ENCODE peak calls at places on chromosomes 16 and 17, in eight cellular contexts. One of them, this sample, is unnamed.

GRCh38 chr17:41615454-41615853 is 2.9 kb upstream of the KRT16 start:
- DNase-seq in epithelial cell of proximal tubule: no peak
- DNase-seq in transverse colon: no peak
- DNase-seq in A549: no peak
- DNase-seq in NCI-H2081: no peak
- DNase-seq in HT1080: no peak
- DNase-seq in HFF-Myc: no peak
- DNase-seq in cardiac fibroblast: no peak
- DNase-seq in this sample: no peak

GRCh38 chr17:19740933-19741332 is 7.2 kb downstream of the ALDH3A1 start:
- DNase-seq in NCI-H2081: no peak
- DNase-seq in transverse colon: no peak
- DNase-seq in HT1080: no peak
- DNase-seq in A549: no peak
- DNase-seq in epithelial cell of proximal tubule: no peak
- DNase-seq in HFF-Myc: no peak
- DNase-seq in cardiac fibroblast: no peak
- DNase-seq in this sample: no peak

GRCh38 chr16:24635900-24636610 is 93.4 kb upstream of the TNRC6A start:
- DNase-seq in HT1080: peak; percentile 88
- DNase-seq in epithelial cell of proximal tubule: peak; percentile 95
- DNase-seq in HFF-Myc: peak; percentile 92
- DNase-seq in cardiac fibroblast: peak; percentile 98
- DNase-seq in NCI-H2081: no peak
- DNase-seq in A549: peak; percentile 84
- DNase-seq in transverse colon: peak; percentile 66
- DNase-seq in this sample: peak; percentile 61

GRCh38 chr17:65277576-65277975 is 140.4 kb downstream of the RGS9 start:
- DNase-seq in transverse colon: no peak
- DNase-seq in epithelial cell of proximal tubule: no peak
- DNase-seq in A549: no peak
- DNase-seq in cardiac fibroblast: peak; percentile 50
- DNase-seq in HT1080: no peak
- DNase-seq in NCI-H2081: no peak
- DNase-seq in HFF-Myc: no peak
- DNase-seq in this sample: peak; percentile 11

GRCh38 chr16:21033707-21034106 is 116.9 kb downstream of the DNAH3 start:
- DNase-seq in NCI-H2081: no peak
- DNase-seq in transverse colon: no peak
- DNase-seq in cardiac fibroblast: no peak
- DNase-seq in HFF-Myc: no peak
- DNase-seq in A549: no peak
- DNase-seq in epithelial cell of proximal tubule: no peak
- DNase-seq in HT1080: no peak
- DNase-seq in this sample: no peak

GRCh38 chr16:9138731-9139501 is 47.5 kb downstream of the HAPSTR1 start:
- DNase-seq in epithelial cell of proximal tubule: no peak
- DNase-seq in A549: peak; percentile 41
- DNase-seq in NCI-H2081: peak; percentile 31
- DNase-seq in HT1080: no peak
- DNase-seq in HFF-Myc: no peak
- DNase-seq in transverse colon: peak; percentile 68
- DNase-seq in cardiac fibroblast: peak; percentile 70
- DNase-seq in this sample: peak; percentile 72

GRCh38 chr16:68233085-68233834 is 2.7 kb downstream of the ESRP2 start:
- DNase-seq in epithelial cell of proximal tubule: no peak
- DNase-seq in A549: no peak
- DNase-seq in HT1080: no peak
- DNase-seq in HFF-Myc: no peak
- DNase-seq in NCI-H2081: no peak
- DNase-seq in transverse colon: no peak
- DNase-seq in cardiac fibroblast: no peak
- DNase-seq in this sample: no peak

GRCh38 chr16:67995423-67995822 is 3.9 kb downstream of the DPEP2 start:
- DNase-seq in HT1080: no peak
- DNase-seq in HFF-Myc: no peak
- DNase-seq in NCI-H2081: no peak
- DNase-seq in epithelial cell of proximal tubule: no peak
- DNase-seq in cardiac fibroblast: no peak
- DNase-seq in transverse colon: no peak
- DNase-seq in A549: no peak
- DNase-seq in this sample: no peak

GRCh38 chr17:40886090-40886489 is 1.0 kb upstream of the KRT20 start:
- DNase-seq in NCI-H2081: no peak
- DNase-seq in A549: no peak
- DNase-seq in cardiac fibroblast: no peak
- DNase-seq in HFF-Myc: peak; percentile 10
- DNase-seq in transverse colon: no peak
- DNase-seq in epithelial cell of proximal tubule: no peak
- DNase-seq in HT1080: peak; percentile 45
- DNase-seq in this sample: no peak

GRCh38 chr16:4597174-4597573 is 17.5 kb downstream of the UBALD1 start:
- DNase-seq in transverse colon: no peak
- DNase-seq in cardiac fibroblast: no peak
- DNase-seq in NCI-H2081: no peak
- DNase-seq in A549: no peak
- DNase-seq in HFF-Myc: no peak
- DNase-seq in HT1080: peak; percentile 46
- DNase-seq in epithelial cell of proximal tubule: peak; percentile 88
- DNase-seq in this sample: no peak

GRCh38 chr16:79096246-79096645 is 504.3 kb downstream of the MAF start:
- DNase-seq in cardiac fibroblast: no peak
- DNase-seq in NCI-H2081: no peak
- DNase-seq in A549: no peak
- DNase-seq in transverse colon: no peak
- DNase-seq in HT1080: no peak
- DNase-seq in HFF-Myc: no peak
- DNase-seq in epithelial cell of proximal tubule: no peak
- DNase-seq in this sample: no peak

GRCh38 chr16:17467923-17468540 is 2.7 kb downstream of the XYLT1 start:
- DNase-seq in A549: peak; percentile 26
- DNase-seq in NCI-H2081: no peak
- DNase-seq in HT1080: peak; percentile 7
- DNase-seq in epithelial cell of proximal tubule: no peak
- DNase-seq in transverse colon: peak; percentile 80
- DNase-seq in HFF-Myc: peak; percentile 36
- DNase-seq in cardiac fibroblast: peak; percentile 65
- DNase-seq in this sample: peak; percentile 85

This sample was measured in colonic mucosa.